ENCODE peak calls at places on chromosomes 12 and 14, in seven cellular contexts. D is hypothalamus; T is transverse colon; V is immature natural killer cell; A is mucosa of gallbladder; S is dermis microvascular lymphatic vessel endothelial cell; Z is stimulated activated naive B cell treated with anti-CD40 and anti-IgM and Interleukin-4, amounts not matched to agents 10 μg/mL and 1 μg/mL and 100 μg/mL, for 72 hours. K is an unnamed sample.
A peak's percentile ranks its signal among the peaks of the same experiment; 100 is the strongest.

GRCh38 chr12:104742551-104742961 is 215.5 kb downstream of the SLC41A2 start:
- DNase-seq in A (no peak), D (peak; percentile 34), T (no peak), Z (no peak), S (no peak), V (no peak), K (no peak)

GRCh38 chr12:51528852-51529545 is 62.0 kb upstream of the SCN8A start:
- DNase-seq in S (no peak), D (no peak), Z (no peak), V (no peak), A (no peak), T (no peak), K (no peak)

GRCh38 chr14:61644834-61645233 is 50.5 kb upstream of the HIF1A start:
- DNase-seq in S (no peak), D (no peak), V (no peak), A (no peak), T (no peak), Z (no peak), K (no peak)

GRCh38 chr12:50640321-50640939 is 123.5 kb upstream of the ATF1 start:
- DNase-seq in S (no peak), Z (no peak), D (no peak), A (no peak), V (no peak), T (no peak), K (no peak)

GRCh38 chr12:11563785-11564739 is 85.4 kb upstream of the ETV6 start:
- DNase-seq in T (no peak), A (no peak), D (no peak), S (no peak), Z (no peak), V (no peak), K (no peak)

GRCh38 chr12:43245947-43246346 is 306.1 kb downstream of the ADAMTS20 start:
- DNase-seq in V (no peak), S (no peak), Z (no peak), T (no peak), D (no peak), A (no peak), K (no peak)

GRCh38 chr14:30058401-30058800 is 130.8 kb upstream of the PRKD1 start:
- DNase-seq in V (no peak), A (no peak), D (no peak), T (no peak), Z (no peak), S (no peak), K (no peak)

GRCh38 chr12:56260921-56261320 is 2.7 kb upstream of the ANKRD52 start:
- DNase-seq in S (no peak), D (no peak), T (no peak), V (no peak), A (no peak), Z (no peak), K (no peak)

GRCh38 chr14:99968156-99968920 is 96.9 kb upstream of the EVL start:
- DNase-seq in T (no peak), A (no peak), V (no peak), Z (no peak), S (no peak), D (no peak), K (no peak)

GRCh38 chr12:74747305-74747704 is 209.7 kb downstream of the ATXN7L3B start:
- DNase-seq in Z (no peak), A (no peak), D (no peak), S (no peak), T (no peak), V (no peak), K (no peak)

GRCh38 chr12:122997343-122998250 is 17.1 kb downstream of the ARL6IP4 start:
- DNase-seq in T (no peak), A (no peak), S (no peak), Z (no peak), D (no peak), V (no peak), K (no peak)

GRCh38 chr14:104803916-104804371 is 3.0 kb downstream of the ZBTB42 start:
- DNase-seq in S (no peak), V (no peak), A (no peak), T (no peak), Z (no peak), D (no peak), K (no peak)

GRCh38 chr12:23771230-23771949 is 178.1 kb downstream of the SOX5 start:
- DNase-seq in D (peak; percentile 20), S (no peak), T (no peak), Z (no peak), A (no peak), V (no peak), K (no peak)

GRCh38 chr12:117836999-117837736 is 131.6 kb downstream of the KSR2 start:
- DNase-seq in T (peak; percentile 82), V (peak; percentile 41), A (peak; percentile 80), S (peak; percentile 74), Z (peak; percentile 53), D (peak; percentile 64), K (peak; percentile 54)

GRCh38 chr14:54712371-54712998 is 145.6 kb downstream of the SAMD4A start:
- DNase-seq in D (no peak), Z (no peak), V (no peak), S (peak; percentile 66), T (no peak), A (no peak), K (no peak)

GRCh38 chr14:28121512-28122297 is 644.9 kb upstream of the FOXG1 start:
- DNase-seq in S (no peak), T (no peak), Z (no peak), V (no peak), A (no peak), D (no peak), K (no peak)

K was measured in T follicular helper cell.